ENCODE peak calls at places on chromosome 7, in four cellular contexts. J, O, P and C are unnamed samples.

GRCh38 chr7:17989546-17989945 is 38.1 kb downstream of the PRPS1L1 start:
- DNase-seq in J (no peak), O (no peak), P (peak; percentile 11), C (no peak)

GRCh38 chr7:83060218-83060617 is 102.5 kb downstream of the PCLO start:
- DNase-seq in J (no peak), O (no peak), P (no peak), C (no peak)

GRCh38 chr7:74256446-74257408 is 2.5 kb upstream of the RFC2 start:
- DNase-seq in J (no peak), O (no peak), P (peak; percentile 97), C (peak; percentile 77)

GRCh38 chr7:74093671-74094223 is 10.1 kb downstream of the LIMK1 start:
- DNase-seq in J (no peak), O (no peak), P (no peak), C (no peak)

GRCh38 chr7:39847227-39847626 is 102.8 kb upstream of the CDK13 start:
- DNase-seq in J (no peak), O (no peak), P (no peak), C (no peak)

GRCh38 chr7:138186951-138187351 is 110.7 kb downstream of the AKR1D1 start:
- DNase-seq in J (peak; percentile 34), O (no peak), P (peak; percentile 5), C (no peak)

GRCh38 chr7:36083626-36084380 is 69.3 kb upstream of the EEPD1 start:
- DNase-seq in J (no peak), O (no peak), P (no peak), C (no peak)

GRCh38 chr7:98418271-98418635 is 17.4 kb upstream of the BAIAP2L1 start:
- DNase-seq in J (peak; percentile 9), O (no peak), P (peak; percentile 42), C (peak; percentile 22)

GRCh38 chr7:140212100-140212881 is 35.5 kb upstream of the KDM7A start:
- DNase-seq in J (peak; percentile 74), O (no peak), P (no peak), C (no peak)

GRCh38 chr7:96303105-96303685 is 18.7 kb downstream of the SLC25A13 start:
- DNase-seq in J (peak; percentile 77), O (no peak), P (no peak), C (no peak)

GRCh38 chr7:36747251-36747968 is 23.1 kb upstream of the AOAH start:
- DNase-seq in J (peak; percentile 55), O (no peak), P (peak; percentile 3), C (no peak)

GRCh38 chr7:45052011-45052410 is 36.8 kb downstream of the NACAD start:
- DNase-seq in J (no peak), O (no peak), P (no peak), C (no peak)

GRCh38 chr7:138125598-138126111 is 49.4 kb downstream of the AKR1D1 start:
- DNase-seq in J (peak; percentile 81), O (no peak), P (no peak), C (no peak)

GRCh38 chr7:150372271-150373048 is 3.8 kb downstream of the REPIN1 start:
- DNase-seq in J (no peak), O (no peak), P (no peak), C (no peak)

GRCh38 chr7:111756687-111757178 is 194.4 kb upstream of the IMMP2L start:
- DNase-seq in J (peak; percentile 23), O (peak; percentile 59), P (peak; percentile 72), C (peak; percentile 88)

GRCh38 chr7:8435597-8436243 is 2.3 kb downstream of the NXPH1 start:
- DNase-seq in J (no peak), O (no peak), P (no peak), C (no peak)

GRCh38 chr7:139775829-139776266 is 1.9 kb downstream of the HIPK2 start:
- DNase-seq in J (peak; percentile 68), O (peak; percentile 60), P (peak; percentile 73), C (peak; percentile 76)

GRCh38 chr7:90948085-90948484 is 316.1 kb upstream of the FZD1 start:
- DNase-seq in J (no peak), O (no peak), P (no peak), C (no peak)

GRCh38 chr7:47771301-47771989 is 176.8 kb downstream of the PKD1L1 start:
- DNase-seq in J (no peak), O (no peak), P (peak; percentile 44), C (peak; percentile 88)

GRCh38 chr7:31776616-31777015 is 89.6 kb downstream of the PPP1R17 start:
- DNase-seq in J (peak; percentile 60), O (no peak), P (peak; percentile 82), C (no peak)

GRCh38 chr7:45185864-45186250 is 28.3 kb downstream of the RAMP3 start:
- DNase-seq in J (no peak), O (no peak), P (no peak), C (peak; percentile 11)

GRCh38 chr7:94252971-94253370 is 141.7 kb upstream of the COL1A2 start:
- DNase-seq in J (no peak), O (no peak), P (no peak), C (no peak)

GRCh38 chr7:2796358-2797352 is 47.5 kb downstream of the GNA12 start:
- DNase-seq in J (no peak), O (no peak), P (peak; percentile 66), C (peak; percentile 80)

GRCh38 chr7:124724516-124725192 is 40.9 kb downstream of the GPR37 start:
- DNase-seq in J (no peak), O (no peak), P (no peak), C (no peak)

GRCh38 chr7:29607889-29608288 is 44.3 kb downstream of the PRR15 start:
- DNase-seq in J (peak; percentile 83), O (no peak), P (peak; percentile 53), C (no peak)

GRCh38 chr7:134893920-134894319 is 92.4 kb upstream of the AGBL3 start:
- DNase-seq in J (no peak), O (no peak), P (no peak), C (no peak)

GRCh38 chr7:134892002-134892693 is 94.2 kb upstream of the AGBL3 start:
- DNase-seq in J (no peak), O (no peak), P (peak; percentile 89), C (no peak)

GRCh38 chr7:134896073-134896472 is 90.2 kb upstream of the AGBL3 start:
- DNase-seq in J (no peak), O (no peak), P (no peak), C (no peak)

GRCh38 chr7:134892963-134893362 is 93.3 kb upstream of the AGBL3 start:
- DNase-seq in J (no peak), O (no peak), P (no peak), C (no peak)

GRCh38 chr7:134894928-134895327 is 91.4 kb upstream of the AGBL3 start:
- DNase-seq in J (no peak), O (no peak), P (no peak), C (no peak)
- H3K4me3 ChIP-seq in J (no peak overlapping the region), O (no peak overlapping the region), P (no peak overlapping the region), C (no peak overlapping the region)

GRCh38 chr7:27107901-27108381 is 5.5 kb upstream of the HOXA2 start:
- DNase-seq in J (no peak), O (no peak), P (no peak), C (peak; percentile 49)
- H3K4me3 ChIP-seq in J (peak overlapping the region; percentile 45), O (peak overlapping the region; percentile 49), P (no peak overlapping the region), C (peak overlapping the region; percentile 28)

GRCh38 chr7:13017881-13018280 is 330.4 kb downstream of the ARL4A start:
- DNase-seq in J (peak; percentile 32), O (no peak), P (no peak), C (no peak)
- H3K4me3 ChIP-seq in J (peak overlapping the region; percentile 18), O (no peak overlapping the region), P (no peak overlapping the region), C (no peak overlapping the region)

DNA sequence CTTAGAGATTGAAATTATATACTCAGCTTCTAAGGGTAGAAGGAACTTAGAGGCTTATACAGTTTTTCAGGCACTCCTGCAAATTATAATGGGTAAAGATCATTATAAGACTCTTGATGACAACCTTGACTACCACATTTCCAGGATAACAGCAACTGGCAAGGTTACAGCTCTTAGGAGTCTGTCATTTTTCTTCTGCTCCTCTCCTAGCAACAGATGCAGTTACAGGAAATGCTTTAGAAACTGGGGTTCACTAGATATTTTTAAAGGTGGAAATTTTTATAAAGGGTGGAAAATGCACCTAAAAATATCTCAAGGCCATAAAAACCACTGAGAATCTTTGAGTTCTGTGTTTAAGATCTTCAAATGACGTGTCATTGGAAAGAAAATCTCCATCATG is 185.8 kb downstream of the RELN start:
- DNase-seq in J (no peak), O (no peak), P (no peak), C (no peak)
- H3K4me3 ChIP-seq in J (no peak overlapping the region), O (no peak overlapping the region), P (no peak overlapping the region), C (no peak overlapping the region)

GRCh38 chr7:432933-433332 is 86.7 kb downstream of the PDGFA start:
- DNase-seq in J (no peak), O (no peak), P (no peak), C (no peak)

GRCh38 chr7:435518-436366 is 83.9 kb downstream of the PDGFA start:
- DNase-seq in J (peak; percentile 47), O (peak; percentile 65), P (peak; percentile 16), C (no peak)

GRCh38 chr7:433558-433957 is 86.1 kb downstream of the PDGFA start:
- DNase-seq in J (no peak), O (no peak), P (no peak), C (no peak)

GRCh38 chr7:436367-437128 is 83.1 kb downstream of the PDGFA start:
- DNase-seq in J (no peak), O (no peak), P (no peak), C (no peak)

DNA sequence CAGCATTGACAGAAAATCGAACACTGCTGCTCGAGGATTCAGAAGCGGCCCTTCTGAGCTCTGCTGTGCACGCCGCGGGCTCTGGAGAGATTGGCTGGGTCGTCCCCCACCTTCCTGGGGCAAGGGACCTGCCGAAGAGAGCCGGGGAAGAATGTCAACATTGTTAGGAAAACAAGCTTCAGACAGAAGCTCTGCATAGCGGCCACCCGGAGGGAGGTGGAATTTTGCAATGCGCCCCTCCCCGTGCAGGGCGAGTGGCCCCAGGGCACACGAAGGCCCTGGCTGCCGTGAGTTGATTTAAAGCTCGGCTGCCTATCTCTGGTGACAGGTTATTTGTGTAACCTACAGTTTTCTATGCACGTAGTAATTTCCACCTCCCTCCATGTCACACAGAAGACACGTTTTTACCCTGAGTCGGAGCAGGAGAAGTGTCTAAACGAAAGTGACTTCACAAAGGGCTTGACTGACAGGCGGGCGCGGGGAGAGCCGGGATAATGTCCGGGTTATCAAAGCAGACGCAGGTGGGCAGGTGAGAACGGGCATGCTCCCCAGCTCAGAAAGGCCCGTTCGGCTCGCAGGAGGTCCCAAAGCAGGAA is 84.7 kb downstream of the PDGFA start:
- DNase-seq in J (no peak), O (no peak), P (no peak), C (no peak)
- H3K4me3 ChIP-seq in J (no peak overlapping the region), O (peak overlapping the region; percentile 40), P (no peak overlapping the region), C (no peak overlapping the region)

DNA sequence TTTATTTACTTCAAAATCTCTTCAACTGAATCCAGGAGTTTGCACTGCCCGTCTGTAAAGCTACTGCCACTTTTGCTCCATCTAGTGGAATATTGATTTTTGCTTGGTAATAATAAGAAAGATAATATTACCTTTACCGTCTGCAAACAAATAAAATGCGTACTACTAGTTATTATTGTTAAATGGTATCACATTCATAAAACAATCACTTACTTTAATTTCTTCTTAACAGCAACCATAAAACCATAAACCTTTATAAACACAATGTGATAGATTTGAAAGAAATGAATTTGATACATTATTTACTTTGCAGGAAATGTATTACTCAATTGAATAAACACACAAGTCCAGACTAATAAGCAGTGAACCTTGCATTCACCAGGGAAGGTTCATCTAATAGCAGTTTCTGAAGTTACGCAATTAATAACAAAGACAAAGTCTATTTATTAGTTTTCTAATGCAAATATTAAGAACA is 6.4 kb downstream of the AGMO start:
- DNase-seq in J (no peak), O (no peak), P (peak; percentile 36), C (no peak)
- H3K4me3 ChIP-seq in J (no peak overlapping the region), O (no peak overlapping the region), P (no peak overlapping the region), C (no peak overlapping the region)

GRCh38 chr7:16647435-16647960 is 1.5 kb downstream of the BZW2 start:
- DNase-seq in J (peak; percentile 54), O (no peak), P (peak; percentile 37), C (no peak)
- H3K4me3 ChIP-seq in J (peak overlapping the region; percentile 100), O (peak overlapping the region; percentile 89), P (peak overlapping the region; percentile 88), C (no peak overlapping the region)